ENCODE peak calls at places on chromosomes 7 and 10, in seven cellular contexts. One of them, this sample, is unnamed.

GRCh38 chr10:71088054-71088453 is 124.3 kb upstream of the UNC5B start:
- DNase-seq in upper lobe of right lung: no peak
- DNase-seq in GM23248: no peak
- DNase-seq in A549: no peak
- DNase-seq in left lung: no peak
- DNase-seq in esophagus muscularis mucosa: peak; percentile 86
- DNase-seq in lung: peak; percentile 14
- DNase-seq in this sample: no peak

GRCh38 chr10:114519306-114519669 is 115.0 kb upstream of the AFAP1L2 start:
- DNase-seq in left lung: no peak
- DNase-seq in lung: peak; percentile 68
- DNase-seq in GM23248: peak; percentile 28
- DNase-seq in upper lobe of right lung: peak; percentile 76
- DNase-seq in esophagus muscularis mucosa: no peak
- DNase-seq in A549: no peak
- DNase-seq in this sample: no peak

GRCh38 chr10:114310346-114310745 is 71.3 kb downstream of the VWA2 start:
- DNase-seq in upper lobe of right lung: no peak
- DNase-seq in GM23248: no peak
- DNase-seq in lung: no peak
- DNase-seq in left lung: no peak
- DNase-seq in esophagus muscularis mucosa: no peak
- DNase-seq in A549: no peak
- DNase-seq in this sample: no peak

GRCh38 chr7:127791790-127792189 is 139.8 kb downstream of the SND1 start:
- DNase-seq in left lung: no peak
- DNase-seq in lung: no peak
- DNase-seq in esophagus muscularis mucosa: no peak
- DNase-seq in upper lobe of right lung: no peak
- DNase-seq in GM23248: peak; percentile 75
- DNase-seq in A549: no peak
- DNase-seq in this sample: no peak

GRCh38 chr10:60732240-60733188 is 45.8 kb upstream of the CDK1 start:
- DNase-seq in upper lobe of right lung: no peak
- DNase-seq in GM23248: peak; percentile 12
- DNase-seq in left lung: peak; percentile 85
- DNase-seq in A549: no peak
- DNase-seq in esophagus muscularis mucosa: no peak
- DNase-seq in lung: peak; percentile 39
- DNase-seq in this sample: peak; percentile 14

GRCh38 chr10:86187840-86188239 is 178.8 kb downstream of the GRID1 start:
- DNase-seq in upper lobe of right lung: peak; percentile 9
- DNase-seq in GM23248: no peak
- DNase-seq in A549: no peak
- DNase-seq in left lung: no peak
- DNase-seq in esophagus muscularis mucosa: no peak
- DNase-seq in lung: no peak
- DNase-seq in this sample: no peak

GRCh38 chr7:120089968-120090367 is 183.0 kb upstream of the KCND2 start:
- DNase-seq in upper lobe of right lung: no peak
- DNase-seq in A549: no peak
- DNase-seq in esophagus muscularis mucosa: no peak
- DNase-seq in left lung: no peak
- DNase-seq in GM23248: no peak
- DNase-seq in lung: no peak
- DNase-seq in this sample: no peak

GRCh38 chr7:102874166-102874829 is 38.5 kb upstream of the LRRC17 start:
- DNase-seq in A549: peak; percentile 61
- DNase-seq in upper lobe of right lung: no peak
- DNase-seq in GM23248: peak; percentile 83
- DNase-seq in left lung: no peak
- DNase-seq in esophagus muscularis mucosa: peak; percentile 37
- DNase-seq in lung: no peak
- DNase-seq in this sample: no peak

GRCh38 chr10:78408671-78409472 is 375.2 kb downstream of the RPS24 start:
- DNase-seq in A549: no peak
- DNase-seq in esophagus muscularis mucosa: no peak
- DNase-seq in GM23248: peak; percentile 73
- DNase-seq in lung: peak; percentile 87
- DNase-seq in upper lobe of right lung: peak; percentile 91
- DNase-seq in left lung: peak; percentile 87
- DNase-seq in this sample: no peak

GRCh38 chr7:157037635-157038034 is 27.2 kb upstream of the MNX1 start:
- DNase-seq in upper lobe of right lung: peak; percentile 47
- DNase-seq in A549: no peak
- DNase-seq in GM23248: no peak
- DNase-seq in esophagus muscularis mucosa: no peak
- DNase-seq in lung: no peak
- DNase-seq in left lung: no peak
- DNase-seq in this sample: no peak

GRCh38 chr10:5619366-5620211 is 46.8 kb downstream of the ASB13 start:
- DNase-seq in left lung: no peak
- DNase-seq in upper lobe of right lung: no peak
- DNase-seq in A549: no peak
- DNase-seq in lung: no peak
- DNase-seq in GM23248: peak; percentile 48
- DNase-seq in esophagus muscularis mucosa: no peak
- DNase-seq in this sample: no peak

GRCh38 chr10:24722131-24722675 is 1.5 kb downstream of the ARHGAP21 start:
- DNase-seq in upper lobe of right lung: no peak
- DNase-seq in esophagus muscularis mucosa: peak; percentile 84
- DNase-seq in lung: no peak
- DNase-seq in A549: peak; percentile 23
- DNase-seq in GM23248: no peak
- DNase-seq in left lung: no peak
- DNase-seq in this sample: no peak

GRCh38 chr7:14228341-14228740 is 238.9 kb upstream of the ETV1 start:
- DNase-seq in upper lobe of right lung: no peak
- DNase-seq in A549: no peak
- DNase-seq in left lung: no peak
- DNase-seq in esophagus muscularis mucosa: no peak
- DNase-seq in lung: no peak
- DNase-seq in GM23248: peak; percentile 18
- DNase-seq in this sample: no peak

DNA sequence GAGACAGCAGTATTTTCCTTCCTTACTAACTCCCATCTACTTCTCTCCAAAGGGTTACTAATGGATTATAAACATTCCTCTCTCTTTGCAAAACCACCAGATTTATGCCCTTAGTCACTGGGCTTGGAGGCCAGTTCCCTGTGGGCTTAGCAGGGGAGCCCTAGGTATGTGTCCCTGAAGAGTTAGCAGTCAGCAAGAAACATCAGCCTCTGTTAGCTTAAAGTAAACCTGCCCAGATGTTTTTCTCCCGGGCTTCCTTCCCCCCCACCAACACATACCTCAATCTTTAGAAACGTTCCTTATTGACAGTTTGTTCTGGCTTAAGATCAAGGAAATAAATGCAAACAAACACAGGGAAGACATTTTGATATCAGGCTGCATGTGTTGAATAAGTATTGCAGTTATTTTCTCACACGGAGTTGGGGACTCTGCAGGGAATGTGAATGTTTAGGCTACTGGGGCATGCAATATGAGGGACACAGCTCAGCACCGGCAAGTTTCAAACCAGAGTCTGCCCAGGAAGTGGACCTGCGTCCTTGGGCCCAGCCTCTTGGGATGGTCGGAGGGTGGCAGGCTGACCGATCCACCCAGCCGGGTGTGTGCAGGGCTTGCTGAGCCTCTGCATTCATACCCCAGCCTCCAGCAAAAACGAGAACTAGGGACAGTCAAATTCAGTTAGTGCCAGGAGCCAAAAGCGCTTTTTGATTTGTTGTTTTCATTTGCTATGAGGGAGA is 252.0 kb upstream of the GRB10 start:
- DNase-seq in upper lobe of right lung: no peak
- DNase-seq in left lung: no peak
- DNase-seq in esophagus muscularis mucosa: no peak
- DNase-seq in GM23248: peak; percentile 89
- DNase-seq in A549: no peak
- DNase-seq in lung: no peak
- DNase-seq in this sample: no peak
- H3K27ac ChIP-seq in upper lobe of right lung: no peak overlapping the region
- H3K27ac ChIP-seq in left lung: no peak overlapping the region
- H3K27ac ChIP-seq in esophagus muscularis mucosa: no peak overlapping the region
- H3K27ac ChIP-seq in GM23248: peak overlapping the region; percentile 29
- H3K27ac ChIP-seq in A549: peak overlapping the region; percentile 16
- H3K27ac ChIP-seq in lung: no peak overlapping the region
- H3K27ac ChIP-seq in this sample: no peak overlapping the region

GRCh38 chr10:101781984-101782810 is 1.0 kb downstream of the NPM3 start:
- DNase-seq in upper lobe of right lung: peak; percentile 61
- DNase-seq in esophagus muscularis mucosa: no peak
- DNase-seq in left lung: peak; percentile 59
- DNase-seq in lung: no peak
- DNase-seq in GM23248: no peak
- DNase-seq in A549: no peak
- DNase-seq in this sample: no peak

GRCh38 chr10:101783736-101784118 is 481 bp upstream of the NPM3 start:
- DNase-seq in GM23248: peak; percentile 53
- DNase-seq in lung: no peak
- DNase-seq in A549: no peak
- DNase-seq in upper lobe of right lung: no peak
- DNase-seq in left lung: no peak
- DNase-seq in esophagus muscularis mucosa: no peak
- DNase-seq in this sample: no peak

GRCh38 chr10:101785801-101786200 is 2.6 kb upstream of the NPM3 start:
- DNase-seq in esophagus muscularis mucosa: no peak
- DNase-seq in GM23248: no peak
- DNase-seq in lung: no peak
- DNase-seq in left lung: no peak
- DNase-seq in A549: no peak
- DNase-seq in upper lobe of right lung: no peak
- DNase-seq in this sample: no peak

GRCh38 chr10:101782811-101783735 is at the start of gene NPM3:
- DNase-seq in left lung: peak; percentile 91
- DNase-seq in GM23248: peak; percentile 95
- DNase-seq in esophagus muscularis mucosa: peak; percentile 97
- DNase-seq in upper lobe of right lung: peak; percentile 89
- DNase-seq in lung: peak; percentile 77
- DNase-seq in A549: peak; percentile 94
- DNase-seq in this sample: peak; percentile 88

DNA sequence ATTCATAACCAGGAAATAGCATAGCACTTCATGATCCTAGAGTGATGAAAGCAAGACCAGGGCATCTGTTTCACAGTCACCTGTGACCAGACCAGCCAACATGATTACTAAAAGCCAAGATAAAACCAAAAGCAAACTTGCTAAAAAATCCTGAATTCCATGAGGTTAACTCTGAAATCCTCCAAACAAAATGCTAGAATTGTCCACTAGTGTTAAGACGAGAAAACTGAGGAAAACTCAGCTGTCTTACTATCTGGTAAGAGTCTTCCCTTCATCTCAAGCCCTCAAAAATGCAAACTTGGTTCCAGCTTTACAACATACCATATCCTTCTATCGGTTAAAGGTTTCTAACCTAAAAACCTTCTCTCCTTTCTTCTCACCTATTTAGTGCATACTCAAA is 1.3 kb upstream of the NPM3 start:
- DNase-seq in A549: no peak
- DNase-seq in upper lobe of right lung: no peak
- DNase-seq in lung: no peak
- DNase-seq in left lung: no peak
- DNase-seq in esophagus muscularis mucosa: no peak
- DNase-seq in GM23248: no peak
- DNase-seq in this sample: no peak
- H3K4me3 ChIP-seq in A549: no peak overlapping the region
- H3K4me3 ChIP-seq in upper lobe of right lung: no peak overlapping the region
- H3K4me3 ChIP-seq in lung: no peak overlapping the region
- H3K4me3 ChIP-seq in left lung: no peak overlapping the region
- H3K4me3 ChIP-seq in esophagus muscularis mucosa: no peak overlapping the region
- H3K4me3 ChIP-seq in GM23248: no peak overlapping the region
- H3K4me3 ChIP-seq in this sample: no peak overlapping the region

GRCh38 chr7:98249106-98249505 is 2.9 kb downstream of the TECPR1 start:
- DNase-seq in left lung: no peak
- DNase-seq in lung: no peak
- DNase-seq in GM23248: no peak
- DNase-seq in esophagus muscularis mucosa: no peak
- DNase-seq in upper lobe of right lung: no peak
- DNase-seq in A549: no peak
- DNase-seq in this sample: no peak

GRCh38 chr7:98250789-98251188 is 1.2 kb downstream of the TECPR1 start:
- DNase-seq in lung: no peak
- DNase-seq in GM23248: no peak
- DNase-seq in upper lobe of right lung: no peak
- DNase-seq in left lung: no peak
- DNase-seq in esophagus muscularis mucosa: no peak
- DNase-seq in A549: no peak
- DNase-seq in this sample: no peak

GRCh38 chr7:98251251-98251843 is 685 bp downstream of the TECPR1 start:
- DNase-seq in A549: no peak
- DNase-seq in esophagus muscularis mucosa: no peak
- DNase-seq in GM23248: peak; percentile 53
- DNase-seq in upper lobe of right lung: peak; percentile 81
- DNase-seq in left lung: peak; percentile 84
- DNase-seq in lung: no peak
- DNase-seq in this sample: peak; percentile 37

GRCh38 chr7:98244871-98245270 is 7.2 kb downstream of the TECPR1 start:
- DNase-seq in upper lobe of right lung: no peak
- DNase-seq in left lung: no peak
- DNase-seq in GM23248: no peak
- DNase-seq in A549: no peak
- DNase-seq in lung: no peak
- DNase-seq in esophagus muscularis mucosa: no peak
- DNase-seq in this sample: no peak

DNA sequence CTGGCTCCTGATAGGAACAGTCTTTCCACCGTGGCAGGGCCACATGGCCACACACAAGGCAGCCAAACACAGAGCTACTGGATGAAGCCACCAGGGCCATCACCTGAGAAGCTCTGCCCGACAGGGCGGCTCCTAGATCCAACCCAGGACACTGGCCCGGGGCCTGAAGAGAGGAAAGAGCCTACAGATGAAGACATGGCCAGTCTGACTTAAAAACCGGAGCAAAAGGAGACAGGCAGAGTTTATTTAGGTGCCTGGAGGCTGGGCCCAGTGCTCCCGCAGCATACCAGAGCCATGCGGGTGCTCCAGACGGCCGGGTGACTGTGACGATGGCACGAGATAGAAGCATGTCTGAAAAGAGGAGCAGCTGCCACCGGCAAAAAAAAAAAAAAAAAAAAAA is 3.9 kb downstream of the TECPR1 start:
- DNase-seq in left lung: no peak
- DNase-seq in lung: no peak
- DNase-seq in esophagus muscularis mucosa: no peak
- DNase-seq in A549: no peak
- DNase-seq in upper lobe of right lung: no peak
- DNase-seq in GM23248: no peak
- DNase-seq in this sample: no peak
- H3K27ac ChIP-seq in left lung: peak overlapping the region; percentile 83
- H3K27ac ChIP-seq in lung: peak overlapping the region; percentile 75
- H3K27ac ChIP-seq in esophagus muscularis mucosa: peak overlapping the region; percentile 91
- H3K27ac ChIP-seq in A549: no peak overlapping the region
- H3K27ac ChIP-seq in upper lobe of right lung: peak overlapping the region; percentile 40
- H3K27ac ChIP-seq in GM23248: no peak overlapping the region
- H3K27ac ChIP-seq in this sample: no peak overlapping the region

DNA sequence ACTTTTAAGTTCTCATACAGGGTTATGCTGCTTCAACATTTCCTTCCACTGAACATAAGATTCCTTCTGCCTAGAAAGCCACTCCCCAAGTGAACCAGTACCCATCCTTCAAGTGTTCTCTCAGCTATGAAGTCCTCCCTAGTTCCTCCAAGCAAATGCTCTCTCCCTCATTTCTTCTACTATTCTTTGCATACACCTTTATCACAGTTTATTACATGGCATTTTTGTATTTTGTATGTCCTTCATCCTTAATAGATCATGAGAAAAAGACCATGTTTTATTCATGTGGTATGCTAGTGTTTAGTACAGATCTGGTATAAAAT is 1.9 kb downstream of the SYPL1 start:
- DNase-seq in GM23248: peak; percentile 40
- DNase-seq in left lung: no peak
- DNase-seq in upper lobe of right lung: no peak
- DNase-seq in lung: no peak
- DNase-seq in A549: no peak
- DNase-seq in esophagus muscularis mucosa: no peak
- DNase-seq in this sample: no peak
- H3K4me3 ChIP-seq in GM23248: peak overlapping the region; percentile 98
- H3K4me3 ChIP-seq in left lung: peak overlapping the region; percentile 78
- H3K4me3 ChIP-seq in upper lobe of right lung: peak overlapping the region; percentile 66
- H3K4me3 ChIP-seq in lung: no peak overlapping the region
- H3K4me3 ChIP-seq in A549: no peak overlapping the region
- H3K4me3 ChIP-seq in esophagus muscularis mucosa: peak overlapping the region; percentile 76
- H3K4me3 ChIP-seq in this sample: peak overlapping the region; percentile 64

This sample was measured in HL-60.